ENCODE peak calls at places on chromosomes 5 and 9, in five cellular contexts. A, Q, E, Y and D are unnamed samples.

GRCh38 chr9:82456621-82457020 is 468.0 kb downstream of the SPATA31D1 start:
- DNase-seq in Y (peak), Q (no peak), A (peak), E (no peak), D (no peak)

GRCh38 chr5:168747987-168748777 is 169.0 kb upstream of the PANK3 start:
- DNase-seq in A (no peak), E (peak), Q (peak), Y (no peak), D (no peak)

GRCh38 chr5:134427540-134428041 is 15.9 kb upstream of the CDKN2AIPNL start:
- DNase-seq in A (no peak), Q (no peak), Y (no peak), E (no peak), D (no peak)

GRCh38 chr5:320524-321232 is 836 bp upstream of the AHRR start:
- DNase-seq in E (no peak), A (no peak), Q (no peak), Y (peak), D (no peak)

GRCh38 chr5:40603378-40603777 is 76.3 kb upstream of the PTGER4 start:
- DNase-seq in A (no peak), Y (no peak), Q (no peak), E (no peak), D (no peak)

GRCh38 chr5:179304466-179304865 is 40.8 kb downstream of the ADAMTS2 start:
- DNase-seq in A (no peak), Q (no peak), E (no peak), Y (peak), D (no peak)

GRCh38 chr9:113446323-113446740 is 17.2 kb upstream of the RGS3 start:
- DNase-seq in Q (no peak), E (peak), Y (peak), A (peak), D (no peak)

GRCh38 chr5:139671096-139671841 is 23.1 kb downstream of the CXXC5 start:
- DNase-seq in Q (peak), Y (no peak), E (no peak), A (no peak), D (no peak)